ENCODE peak calls at places on chromosomes 3 and 15, in ten cellular contexts. W is GM20000, U is AG10803, V is AG04450, H is fibroblast of pulmonary artery, L is choroid plexus epithelial cell, X is omental fat pad, O is fibroblast of the aortic adventitia, Y is fibroblast of lung, C is GM13977. K is an unnamed sample.

GRCh38 chr3:167396075-167396474 is 16.0 kb upstream of the ZBBX start:
- DNase-seq in X (no peak), V (no peak), U (no peak), H (no peak), W (no peak), Y (no peak), O (no peak), C (no peak), L (no peak), K (no peak)

GRCh38 chr15:75928680-75929608 is 25.3 kb downstream of the FBXO22 start:
- DNase-seq in X (no peak), L (peak; percentile 70), H (peak; percentile 56), V (no peak), Y (peak; percentile 39), C (no peak), U (no peak), W (no peak), O (peak; percentile 19), K (no peak)

GRCh38 chr15:69014454-69014853 is at the start of gene NOX5:
- DNase-seq in Y (no peak), W (no peak), O (no peak), L (no peak), X (no peak), H (no peak), C (no peak), V (no peak), U (peak; percentile 79), K (no peak)

GRCh38 chr3:72270072-72270611 is 485.2 kb upstream of the PROK2 start:
- DNase-seq in U (peak; percentile 97), C (no peak), L (peak; percentile 98), Y (peak; percentile 99), O (peak; percentile 97), V (peak; percentile 77), W (peak; percentile 25), H (peak; percentile 97), X (peak; percentile 85), K (no peak)

GRCh38 chr15:28098766-28099554 is at the start of gene OCA2:
- DNase-seq in C (no peak), L (peak; percentile 83), H (peak; percentile 25), X (no peak), U (peak; percentile 67), W (no peak), Y (peak; percentile 40), O (peak; percentile 12), V (no peak), K (peak; percentile 66)

GRCh38 chr3:127367593-127367992 is 79.7 kb upstream of the PRR20G start:
- DNase-seq in O (no peak), H (no peak), X (no peak), Y (no peak), V (no peak), U (no peak), L (no peak), W (no peak), C (no peak), K (no peak)

GRCh38 chr15:71436854-71437253 is 321.6 kb downstream of the THSD4 start:
- DNase-seq in Y (no peak), X (no peak), O (no peak), L (no peak), U (no peak), V (no peak), W (no peak), H (no peak), C (no peak), K (no peak)

GRCh38 chr3:122392868-122393844 is 9.2 kb downstream of the FAM162A start:
- DNase-seq in H (peak; percentile 67), U (peak; percentile 71), O (peak; percentile 72), C (peak; percentile 41), V (no peak), L (peak; percentile 80), Y (peak; percentile 71), X (no peak), W (peak; percentile 34), K (no peak)

GRCh38 chr15:55403531-55403930 is 4.6 kb downstream of the CCPG1 start:
- DNase-seq in O (peak; percentile 85), Y (peak; percentile 82), X (no peak), C (peak; percentile 29), U (peak; percentile 69), H (peak; percentile 62), L (peak; percentile 81), W (peak; percentile 35), V (no peak), K (no peak)
- TF ChIP-seq CTCF in O (no peak), Y (no peak), X (no peak), C (no peak), U (no peak), H (no peak), L (no peak), W (no peak), V (no peak), K (no peak)

GRCh38 chr15:79657722-79658121 is 225.6 kb downstream of the MINAR1 start:
- DNase-seq in L (no peak), C (no peak), O (no peak), U (no peak), Y (no peak), H (no peak), W (no peak), X (no peak), V (no peak), K (no peak)
- TF ChIP-seq CTCF in L (no peak), C (no peak), O (no peak), U (no peak), Y (no peak), H (no peak), W (no peak), X (no peak), V (no peak), K (no peak)

DNA sequence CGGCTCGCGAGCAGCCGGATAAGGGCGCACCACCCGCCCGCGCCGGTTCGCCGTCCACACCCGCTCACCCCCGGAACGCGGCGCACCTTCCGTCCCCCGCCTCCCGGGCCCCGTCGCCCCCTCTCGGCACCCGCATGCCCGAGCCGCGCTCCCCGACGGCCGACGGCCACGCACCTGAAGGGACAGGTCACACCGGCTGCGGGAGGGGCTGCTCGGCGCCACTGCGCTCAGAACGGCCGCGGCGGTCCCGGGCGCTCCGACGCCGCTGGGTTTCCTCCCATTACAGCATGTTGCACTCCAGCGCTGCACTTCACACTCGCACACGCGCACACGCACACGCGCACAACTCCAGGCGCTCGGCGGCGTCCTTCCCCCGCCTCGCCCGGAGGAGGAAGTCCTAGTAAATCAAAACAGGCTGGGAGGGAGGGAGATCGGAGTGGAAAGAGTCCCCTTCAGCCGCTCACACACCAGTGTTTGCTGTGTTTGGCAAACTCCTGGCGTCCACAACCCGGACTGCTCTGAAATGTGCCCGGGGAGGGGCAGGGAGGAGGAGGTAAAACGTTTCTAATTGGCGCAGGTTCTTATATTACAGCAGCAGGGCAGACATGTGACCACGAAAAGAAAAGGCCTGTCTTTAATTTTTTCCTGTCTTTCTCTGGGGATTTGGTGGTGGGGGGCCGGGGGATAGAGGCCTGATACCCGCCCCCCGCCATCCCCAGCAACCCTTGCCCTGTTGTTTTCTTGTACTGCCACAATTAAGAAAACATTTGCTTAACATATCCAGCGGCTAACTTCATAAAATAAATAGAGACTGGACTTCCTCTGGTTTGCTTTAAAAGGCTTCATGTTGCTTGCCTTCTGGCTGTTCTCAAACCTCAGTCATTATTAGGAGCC is 76.8 kb upstream of the VGLL4 start:
- DNase-seq in Y (peak; percentile 77), C (peak; percentile 64), H (peak; percentile 71), V (no peak), W (peak; percentile 67), L (peak; percentile 81), U (peak; percentile 90), O (peak; percentile 83), X (no peak), K (no peak)
- TF ChIP-seq CTCF in Y (peak; percentile 5), C (no peak), H (no peak), V (no peak), W (no peak), L (peak; percentile 4), U (peak; percentile 1), O (no peak), X (no peak), K (no peak)

GRCh38 chr3:141913150-141913811 is 36.8 kb downstream of the ATP1B3 start:
- DNase-seq in H (peak; percentile 84), L (peak; percentile 84), C (peak; percentile 55), U (peak; percentile 66), W (peak; percentile 59), X (no peak), V (no peak), Y (peak; percentile 80), O (peak; percentile 78), K (no peak)
- TF ChIP-seq CTCF in H (peak; percentile 73), L (peak; percentile 77), C (peak; percentile 73), U (peak; percentile 77), W (peak; percentile 54), X (no peak), V (peak; percentile 70), Y (peak; percentile 70), O (peak; percentile 70), K (peak; percentile 85)

DNA sequence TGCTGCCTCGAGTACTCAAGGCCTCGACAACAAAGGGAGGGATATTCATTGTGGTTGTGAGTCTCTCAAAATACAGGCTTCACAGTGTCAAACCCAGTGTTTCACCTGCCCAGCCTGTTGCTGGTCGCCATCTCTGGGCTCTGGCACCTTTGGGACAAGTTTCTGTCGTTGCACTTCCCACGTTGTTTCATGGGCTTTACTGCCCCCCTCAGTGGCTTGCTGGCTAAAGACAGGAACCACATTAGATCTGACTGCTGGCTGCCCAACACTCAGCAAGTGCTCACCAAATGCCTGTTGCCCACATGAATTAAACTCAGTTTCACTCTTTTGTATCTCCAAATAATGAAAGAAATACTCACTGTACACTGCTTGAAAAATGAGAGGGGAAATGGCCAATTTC is 27.6 kb downstream of the FOXL2 start:
- DNase-seq in H (no peak), U (no peak), Y (no peak), X (no peak), V (no peak), W (no peak), O (no peak), C (no peak), L (no peak), K (no peak)
- TF ChIP-seq CTCF in H (no peak), U (no peak), Y (no peak), X (no peak), V (no peak), W (no peak), O (no peak), C (no peak), L (no peak), K (no peak)

GRCh38 chr3:43737001-43737440 is 46.3 kb downstream of the ABHD5 start:
- DNase-seq in W (no peak), U (no peak), O (no peak), C (no peak), V (no peak), Y (no peak), X (no peak), L (no peak), H (no peak), K (no peak)

GRCh38 chr3:43748179-43748578 is 57.4 kb downstream of the ABHD5 start:
- DNase-seq in X (no peak), H (peak; percentile 36), O (no peak), U (peak; percentile 42), Y (peak; percentile 41), V (no peak), C (no peak), W (no peak), L (peak; percentile 47), K (no peak)

GRCh38 chr3:43747641-43748040 is 56.9 kb downstream of the ABHD5 start:
- DNase-seq in V (no peak), O (peak; percentile 38), L (peak; percentile 34), C (no peak), U (peak; percentile 20), W (no peak), Y (no peak), H (no peak), X (no peak), K (no peak)

GRCh38 chr3:43738305-43738704 is 47.6 kb downstream of the ABHD5 start:
- DNase-seq in L (no peak), Y (no peak), C (no peak), U (no peak), W (no peak), V (no peak), O (no peak), X (no peak), H (no peak), K (no peak)

GRCh38 chr3:43742935-43743334 is 52.2 kb downstream of the ABHD5 start:
- DNase-seq in W (no peak), H (peak; percentile 54), Y (peak; percentile 93), O (peak; percentile 71), L (peak; percentile 87), X (no peak), C (no peak), U (peak; percentile 39), V (no peak), K (no peak)
- TF ChIP-seq CTCF in W (no peak), H (peak; percentile 20), Y (no peak), O (peak; percentile 46), L (peak; percentile 35), X (no peak), C (no peak), U (peak; percentile 36), V (peak; percentile 43), K (peak; percentile 16)

K was measured in D721Med.